ENCODE peak calls at places on chromosomes 6 and 20, in six cellular contexts. D is IMR-90, K is trophoblast cell, V is neuronal stem cell, W is mesenchymal stem cell, E is H1. S is an unnamed sample.

GRCh38 chr20:42595625-42596024 is 594.1 kb downstream of the PTPRT start:
- DNase-seq in K (no peak), E (no peak), W (no peak), D (no peak), V (no peak), S (no peak)

GRCh38 chr20:62555642-62556420 is 80.0 kb upstream of the GATA5 start:
- DNase-seq in W (no peak), K (no peak), V (no peak), E (no peak), D (no peak), S (no peak)

GRCh38 chr6:109373333-109373732 is 8.9 kb downstream of the CD164 start:
- DNase-seq in E (no peak), V (no peak), W (no peak), K (no peak), D (no peak), S (no peak)

GRCh38 chr6:80197474-80197873 is 91.0 kb downstream of the BCKDHB start:
- DNase-seq in D (peak), W (no peak), V (no peak), K (no peak), E (no peak), S (no peak)

GRCh38 chr6:27281105-27281539 is 31.0 kb downstream of the POM121L2 start:
- DNase-seq in W (no peak), V (no peak), K (no peak), D (no peak), E (no peak), S (no peak)

GRCh38 chr6:149964243-149965190 is 774 bp downstream of the ULBP1 start:
- DNase-seq in V (no peak), E (no peak), K (no peak), D (peak), W (peak), S (peak)

GRCh38 chr6:75546401-75546800 is 52.8 kb upstream of the FILIP1 start:
- DNase-seq in V (no peak), D (peak), K (no peak), W (peak), E (no peak), S (no peak)

GRCh38 chr6:39665871-39666270 is 59.3 kb downstream of the KIF6 start:
- DNase-seq in E (no peak), V (no peak), W (no peak), K (no peak), D (peak), S (no peak)

GRCh38 chr6:143614270-143614669 is 63.5 kb upstream of the PHACTR2 start:
- DNase-seq in D (no peak), W (no peak), K (no peak), V (no peak), E (no peak), S (no peak)

GRCh38 chr20:32845786-32846185 is 12.9 kb upstream of the EFCAB8 start:
- DNase-seq in W (no peak), E (no peak), V (no peak), D (peak), K (no peak), S (no peak)

GRCh38 chr6:142945071-142945445 is at the start of gene HIVEP2:
- DNase-seq in E (no peak), D (peak), W (peak), K (peak), V (peak), S (peak)

GRCh38 chr6:139452176-139452876 is 77.9 kb upstream of the CITED2 start:
- DNase-seq in W (no peak), D (peak), V (no peak), K (no peak), E (no peak), S (no peak)

GRCh38 chr20:3766381-3766780 is 1.2 kb downstream of the ADISSP start:
- DNase-seq in E (no peak), W (no peak), K (no peak), D (no peak), V (no peak), S (no peak)

GRCh38 chr20:47926731-47927130 is 141.4 kb upstream of the SULF2 start:
- DNase-seq in K (no peak), D (no peak), E (no peak), W (no peak), V (no peak), S (no peak)

GRCh38 chr6:80636689-80637088 is 530.2 kb downstream of the BCKDHB start:
- DNase-seq in K (no peak), D (peak), E (no peak), W (no peak), V (no peak), S (no peak)

GRCh38 chr6:128098000-128098581 is 197.2 kb upstream of the THEMIS start:
- DNase-seq in D (peak), K (no peak), V (no peak), E (no peak), W (no peak), S (no peak)

GRCh38 chr20:10061641-10062040 is 26.9 kb downstream of the ANKEF1 start:
- DNase-seq in K (no peak), E (no peak), W (no peak), V (no peak), D (no peak), S (no peak)

GRCh38 chr6:1400126-1400850 is 10.9 kb downstream of the FOXF2 start:
- DNase-seq in E (no peak), K (no peak), V (no peak), W (no peak), D (no peak), S (no peak)

GRCh38 chr6:51025082-51025777 is 206.6 kb downstream of the TFAP2B start:
- DNase-seq in V (no peak), W (no peak), K (no peak), E (no peak), D (peak), S (no peak)

GRCh38 chr6:132725471-132725870 is 11.6 kb upstream of the VNN1 start:
- DNase-seq in K (no peak), D (no peak), W (no peak), E (no peak), V (no peak), S (no peak)

GRCh38 chr6:37366910-37367309 is 13.1 kb downstream of the RNF8 start:
- DNase-seq in K (no peak), E (no peak), D (no peak), W (no peak), V (no peak), S (no peak)

GRCh38 chr6:89035252-89036106 is 45.1 kb upstream of the PNRC1 start:
- DNase-seq in W (peak), K (peak), D (peak), E (no peak), V (no peak), S (no peak)

GRCh38 chr6:161498359-161498758 is 224.5 kb upstream of the AGPAT4 start:
- DNase-seq in E (peak), K (peak), V (peak), D (peak), W (peak), S (peak)

GRCh38 chr20:16898433-16898832 is 150.3 kb downstream of the OTOR start:
- DNase-seq in W (peak), D (peak), E (no peak), V (no peak), K (no peak), S (no peak)

GRCh38 chr6:111468329-111469012 is 14.5 kb downstream of the REV3L start:
- DNase-seq in E (no peak), D (peak), W (peak), V (no peak), K (peak), S (no peak)

GRCh38 chr6:63740709-63741108 is 105.1 kb downstream of the PHF3 start:
- DNase-seq in V (no peak), E (no peak), W (peak), K (no peak), D (peak), S (no peak)

GRCh38 chr6:148521586-148521985 is 178.9 kb downstream of the SASH1 start:
- DNase-seq in K (no peak), V (no peak), D (peak), W (peak), E (no peak), S (no peak)

GRCh38 chr20:1646975-1647431 is 10.6 kb downstream of the SIRPG start:
- DNase-seq in V (no peak), D (no peak), K (no peak), W (no peak), E (no peak), S (no peak)

GRCh38 chr6:56004421-56004820 is 129.0 kb upstream of the BMP5 start:
- DNase-seq in D (peak), E (no peak), W (no peak), K (no peak), V (no peak), S (no peak)

GRCh38 chr20:62881662-62882395 is 20.2 kb upstream of the TCFL5 start:
- DNase-seq in W (no peak), K (no peak), D (no peak), E (no peak), V (no peak), S (no peak)

GRCh38 chr6:40963019-40963418 is 76.0 kb downstream of the UNC5CL start:
- DNase-seq in K (no peak), W (no peak), E (no peak), V (no peak), D (no peak), S (no peak)

GRCh38 chr20:61396262-61396848 is 144.3 kb downstream of the CDH4 start:
- DNase-seq in V (no peak), D (no peak), W (no peak), K (no peak), E (no peak), S (no peak)

GRCh38 chr6:137216875-137217553 is 2.2 kb downstream of the IFNGR1 start:
- DNase-seq in K (no peak), V (no peak), D (no peak), E (no peak), W (no peak), S (no peak)

GRCh38 chr6:4291453-4292403 is 156.4 kb upstream of the ECI2 start:
- DNase-seq in D (peak), W (peak), K (peak), E (no peak), V (no peak), S (no peak)

GRCh38 chr20:51710503-51710902 is 57.7 kb downstream of the ATP9A start:
- DNase-seq in W (no peak), K (no peak), E (no peak), V (no peak), D (no peak), S (peak)

GRCh38 chr20:44701889-44702288 is 13.3 kb upstream of the CCN5 start:
- DNase-seq in V (no peak), D (no peak), K (no peak), W (no peak), E (no peak), S (no peak)

GRCh38 chr20:44703183-44703925 is 11.8 kb upstream of the CCN5 start:
- DNase-seq in K (no peak), W (no peak), E (no peak), D (no peak), V (no peak), S (no peak)

GRCh38 chr20:44702776-44703175 is 12.4 kb upstream of the CCN5 start:
- DNase-seq in W (peak), V (no peak), D (peak), E (no peak), K (no peak), S (no peak)

GRCh38 chr20:44700306-44700705 is 14.9 kb upstream of the CCN5 start:
- DNase-seq in K (no peak), V (no peak), W (no peak), D (no peak), E (no peak), S (no peak)

GRCh38 chr20:44701116-44701865 is 13.9 kb upstream of the CCN5 start:
- DNase-seq in K (no peak), E (no peak), W (peak), D (peak), V (no peak), S (peak)
- H2AFZ ChIP-seq in K (no peak), E (no peak), W (no peak), D (peak), V (no peak), S (no peak)

GRCh38 chr6:43522547-43523263 is 5.8 kb downstream of the POLR1C start:
- DNase-seq in K (no peak), W (no peak), E (no peak), V (no peak), D (no peak), S (no peak)

GRCh38 chr6:43524483-43524961 is 7.6 kb downstream of the POLR1C start:
- DNase-seq in V (no peak), W (no peak), K (peak), E (no peak), D (no peak), S (no peak)

GRCh38 chr6:43520097-43520496 is 3.2 kb downstream of the POLR1C start:
- DNase-seq in V (no peak), E (no peak), W (no peak), K (no peak), D (no peak), S (no peak)

GRCh38 chr6:43521836-43522235 is 4.9 kb downstream of the POLR1C start:
- DNase-seq in K (no peak), D (no peak), E (no peak), V (no peak), W (no peak), S (no peak)

GRCh38 chr6:43523282-43523681 is 6.4 kb downstream of the POLR1C start:
- DNase-seq in W (no peak), K (no peak), E (no peak), D (no peak), V (no peak), S (no peak)
- H3K14ac ChIP-seq in W (no peak), K (no peak), E (no peak), D (no peak), V (no peak), S (no peak)

DNA sequence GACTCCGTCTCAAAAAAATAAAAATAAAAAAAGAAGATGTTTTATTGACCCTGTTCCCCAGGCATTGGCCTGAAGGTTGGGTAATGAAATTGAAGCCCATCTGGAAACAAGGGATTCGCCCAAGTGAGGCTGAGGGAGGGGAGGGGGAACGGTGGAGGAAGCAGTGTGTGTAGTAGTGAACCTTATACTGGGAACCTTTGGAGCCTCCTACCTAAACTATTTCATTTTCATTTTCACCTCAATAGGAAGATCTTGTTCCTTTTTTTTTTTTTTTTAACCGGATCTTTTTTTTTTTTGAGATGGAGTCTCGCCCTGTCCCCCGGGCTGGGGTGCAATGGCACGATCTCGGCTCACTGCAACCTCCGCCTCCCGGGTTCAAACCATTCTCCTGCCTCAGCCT is 13.2 kb upstream of the ZBTB22 start:
- DNase-seq in K (no peak), D (no peak), V (no peak), E (no peak), W (no peak), S (no peak)
- H3K27ac ChIP-seq in K (no peak), D (no peak), V (no peak), E (no peak), W (no peak), S (no peak)

GRCh38 chr6:52612336-52613096 is 35.7 kb upstream of the TRAM2 start:
- DNase-seq in E (no peak), D (peak), K (no peak), W (peak), V (no peak), S (no peak)
- H2AFZ ChIP-seq in E (peak), D (peak), K (no peak), W (peak), V (peak), S (peak)

GRCh38 chr20:37439223-37439933 is 81.7 kb upstream of the NNAT start:
- DNase-seq in E (no peak), D (no peak), K (no peak), W (no peak), V (no peak), S (no peak)
- H3K14ac ChIP-seq in E (no peak), D (no peak), K (no peak), W (no peak), V (peak), S (no peak)

DNA sequence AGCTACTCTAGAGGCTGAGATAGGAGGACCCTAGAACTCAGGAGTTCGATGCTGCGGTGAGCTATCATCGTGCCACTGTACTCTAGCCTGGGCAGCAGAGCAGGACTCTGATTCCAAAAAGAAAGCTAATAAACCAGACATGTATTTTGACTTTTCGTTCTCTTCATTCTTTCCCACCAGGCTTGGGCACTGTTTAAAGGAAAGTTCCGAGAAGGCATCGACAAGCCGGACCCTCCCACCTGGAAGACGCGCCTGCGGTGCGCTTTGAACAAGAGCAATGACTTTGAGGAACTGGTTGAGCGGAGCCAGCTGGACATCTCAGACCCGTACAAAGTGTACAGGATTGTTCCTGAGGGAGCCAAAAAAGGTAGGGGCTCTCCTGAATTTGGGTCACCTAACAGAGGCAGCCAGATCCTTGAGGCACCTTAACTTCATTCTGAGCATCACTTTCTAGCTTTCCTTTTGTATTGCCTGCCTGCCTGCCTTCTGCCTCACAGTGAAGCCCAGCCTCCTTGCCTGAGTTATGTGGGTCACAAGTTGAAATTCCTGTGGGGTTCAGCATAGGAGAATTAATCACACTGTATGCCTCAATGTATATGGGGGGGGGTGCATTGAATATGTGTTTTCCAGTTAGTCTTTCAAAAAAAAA is 3.2 kb downstream of the IRF4 start:
- DNase-seq in K (no peak), W (no peak), D (no peak), E (no peak), V (no peak), S (no peak)
- H3K27ac ChIP-seq in K (no peak), W (no peak), D (no peak), E (no peak), V (no peak), S (no peak)

DNA sequence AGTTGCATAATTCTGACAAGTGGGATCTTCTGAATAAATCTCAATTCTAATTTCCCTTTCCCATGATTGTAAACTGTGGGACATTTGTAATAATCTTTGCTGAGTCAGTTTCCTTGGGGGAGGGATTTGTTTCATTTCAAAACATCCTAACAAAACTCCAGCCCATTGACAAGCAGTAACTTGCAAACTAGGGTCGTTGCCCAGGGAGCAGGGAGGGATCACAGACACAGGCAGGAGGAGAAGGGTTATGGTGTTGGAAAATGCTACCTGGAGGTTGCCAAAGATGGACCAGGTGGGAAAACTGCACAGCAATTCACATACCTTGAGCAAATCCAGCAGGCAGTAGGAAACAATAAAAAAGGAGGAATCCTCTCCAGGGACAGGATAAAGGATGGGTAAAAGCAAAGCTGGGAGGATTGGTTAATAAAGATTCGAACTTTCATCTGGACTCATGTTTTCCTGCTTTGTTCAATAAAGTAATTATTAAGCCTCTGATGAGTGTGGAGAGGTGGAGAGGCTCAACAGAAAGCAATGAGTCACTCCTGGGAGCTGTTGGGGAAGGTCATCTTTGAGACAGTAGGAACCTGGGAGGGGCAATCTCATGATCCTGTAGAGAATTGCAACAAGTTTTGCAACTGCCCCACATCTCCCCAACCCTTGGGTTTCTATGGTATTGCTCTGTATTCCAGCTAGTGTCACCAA is 87.3 kb upstream of the AKIRIN2 start:
- DNase-seq in W (peak), D (peak), E (no peak), K (peak), V (no peak), S (no peak)
- H2AFZ ChIP-seq in W (no peak), D (peak), E (peak), K (no peak), V (peak), S (peak)